ENCODE peak calls at places on chromosomes 2 and 18, in ten cellular contexts. Y is stimulated activated CD4-positive, alpha-beta T cell treated with anti-CD3 and anti-CD28 coated beads, Interleukin-15, amount 100 ng/mL, for 24 hours; O is HTR-8/SVneo; F is heart left ventricle; W is activated gamma-delta T cell treated with anti-CD3 and anti-CD28 coated beads, Interleukin-2, amount 50 U/mL, for 16 hours; I is ascending aorta; M is activated naive CD4-positive, alpha-beta T cell; R is activated T-helper 1 cell treated with anti-CD3 and anti-CD28 coated beads, Interleukin-12 subunit alpha, Interleukin-12 subunit beta, Interleukin-2, Interleukin-4 antibody, amounts not matched to agents 30 ng/mL and 10 ng/mL and 1 ng/mL, durations not matched to agents 14 hours and 24 hours and 36 hours; U is kidney; J is MV-4-11. N is an unnamed sample.

GRCh38 chr2:217510790-217511291 is 492.0 kb downstream of the TNS1 start:
- DNase-seq in Y (peak; percentile 54), O (peak; percentile 79), F (no peak), W (no peak), I (peak; percentile 75), M (no peak), R (no peak), U (no peak), J (peak; percentile 73), N (no peak)

GRCh38 chr2:141923657-141924056 is 207.2 kb downstream of the LRP1B start:
- DNase-seq in Y (no peak), O (no peak), F (no peak), W (no peak), I (no peak), M (no peak), R (no peak), U (no peak), J (no peak), N (no peak)

GRCh38 chr2:171390941-171391516 is 42.8 kb downstream of the METTL8 start:
- DNase-seq in Y (peak; percentile 10), O (no peak), F (no peak), W (no peak), I (no peak), M (no peak), R (no peak), U (no peak), J (peak; percentile 45), N (no peak)

GRCh38 chr18:22110482-22110924 is 58.9 kb upstream of the GATA6 start:
- DNase-seq in Y (no peak), O (no peak), F (no peak), W (no peak), I (no peak), M (no peak), R (no peak), U (no peak), J (no peak), N (no peak)

GRCh38 chr2:148540022-148540421 is 104.5 kb upstream of the EPC2 start:
- DNase-seq in Y (peak; percentile 47), O (no peak), F (no peak), W (no peak), I (peak; percentile 44), M (no peak), R (no peak), U (no peak), J (no peak), N (no peak)

GRCh38 chr2:136332436-136333095 is 214.6 kb upstream of the CXCR4 start:
- DNase-seq in Y (no peak), O (no peak), F (no peak), W (no peak), I (no peak), M (no peak), R (no peak), U (no peak), J (no peak), N (no peak)

GRCh38 chr2:9184319-9184807 is 22.2 kb upstream of the ASAP2 start:
- DNase-seq in Y (no peak), O (no peak), F (no peak), W (no peak), I (no peak), M (no peak), R (no peak), U (no peak), J (no peak), N (no peak)

GRCh38 chr18:46213295-46213694 is 109.1 kb downstream of the HAUS1 start:
- DNase-seq in Y (no peak), O (peak; percentile 28), F (no peak), W (no peak), I (no peak), M (no peak), R (no peak), U (no peak), J (peak; percentile 9), N (no peak)

GRCh38 chr2:36701918-36702317 is 5.4 kb downstream of the VIT start:
- DNase-seq in Y (no peak), O (no peak), F (no peak), W (no peak), I (no peak), M (no peak), R (no peak), U (no peak), J (no peak), N (no peak)

GRCh38 chr2:141699573-141699972 is 431.2 kb downstream of the LRP1B start:
- DNase-seq in Y (no peak), O (no peak), F (no peak), W (no peak), I (no peak), M (no peak), R (no peak), U (no peak), J (no peak), N (no peak)

GRCh38 chr18:10234912-10235439 is 219.5 kb upstream of the APCDD1 start:
- DNase-seq in Y (no peak), O (peak; percentile 48), F (no peak), W (no peak), I (no peak), M (no peak), R (no peak), U (no peak), J (peak; percentile 54), N (no peak)